ENCODE peak calls at places on chromosomes 4 and X, in four cellular contexts. One of them, this sample, is unnamed.
A peak's percentile ranks its signal among the peaks of the same experiment; 100 is the strongest.

GRCh38 chrX:55754861-55755294 is 37.3 kb downstream of the RRAGB start:
- DNase-seq in neuronal stem cell: no peak
- DNase-seq in H1: no peak
- DNase-seq in trophoblast cell: no peak
- DNase-seq in this sample: no peak

GRCh38 chr4:140448830-140449229 is 21.4 kb upstream of the CLGN start:
- DNase-seq in neuronal stem cell: no peak
- DNase-seq in H1: no peak
- DNase-seq in trophoblast cell: no peak
- DNase-seq in this sample: no peak

GRCh38 chrX:81377329-81377728 is 175.4 kb downstream of the SH3BGRL start:
- DNase-seq in neuronal stem cell: peak; percentile 8
- DNase-seq in H1: no peak
- DNase-seq in trophoblast cell: no peak
- DNase-seq in this sample: peak; percentile 20

GRCh38 chrX:11380187-11380586 is 87.0 kb downstream of the AMELX start:
- DNase-seq in neuronal stem cell: no peak
- DNase-seq in H1: no peak
- DNase-seq in trophoblast cell: peak; percentile 1
- DNase-seq in this sample: peak; percentile 53

GRCh38 chr4:87188063-87188462 is 32.4 kb downstream of the KLHL8 start:
- DNase-seq in neuronal stem cell: no peak
- DNase-seq in H1: no peak
- DNase-seq in trophoblast cell: no peak
- DNase-seq in this sample: no peak

GRCh38 chrX:82585868-82586267 is 922.2 kb upstream of the POU3F4 start:
- DNase-seq in neuronal stem cell: no peak
- DNase-seq in H1: no peak
- DNase-seq in trophoblast cell: no peak
- DNase-seq in this sample: no peak

GRCh38 chr4:150297861-150298474 is 219.7 kb downstream of the DCLK2 start:
- DNase-seq in neuronal stem cell: peak; percentile 43
- DNase-seq in H1: no peak
- DNase-seq in trophoblast cell: peak; percentile 48
- DNase-seq in this sample: peak; percentile 61

GRCh38 chrX:12956704-12957541 is 18.0 kb upstream of the TMSB4X start:
- DNase-seq in neuronal stem cell: no peak
- DNase-seq in H1: no peak
- DNase-seq in trophoblast cell: no peak
- DNase-seq in this sample: peak; percentile 71

GRCh38 chrX:73289039-73289438 is 74.4 kb upstream of the NAP1L2 start:
- DNase-seq in neuronal stem cell: no peak
- DNase-seq in H1: peak; percentile 51
- DNase-seq in trophoblast cell: no peak
- DNase-seq in this sample: no peak

GRCh38 chr4:3065551-3065950 is 8.8 kb downstream of the HTT-AS start:
- DNase-seq in neuronal stem cell: no peak
- DNase-seq in H1: no peak
- DNase-seq in trophoblast cell: no peak
- DNase-seq in this sample: no peak

GRCh38 chr4:121764702-121765367 is at the start of gene SMIM43:
- DNase-seq in neuronal stem cell: peak; percentile 41
- DNase-seq in H1: peak; percentile 76
- DNase-seq in trophoblast cell: no peak
- DNase-seq in this sample: peak; percentile 18

GRCh38 chrX:97027384-97027922 is 143.7 kb downstream of the RPA4 start:
- DNase-seq in neuronal stem cell: peak; percentile 60
- DNase-seq in H1: peak; percentile 35
- DNase-seq in trophoblast cell: no peak
- DNase-seq in this sample: no peak

GRCh38 chrX:136168929-136169735 is 21.8 kb downstream of the FHL1 start:
- DNase-seq in neuronal stem cell: peak; percentile 63
- DNase-seq in H1: peak; percentile 43
- DNase-seq in trophoblast cell: peak; percentile 75
- DNase-seq in this sample: peak; percentile 97

GRCh38 chrX:20479048-20479447 is 212.3 kb upstream of the RPS6KA3 start:
- DNase-seq in neuronal stem cell: no peak
- DNase-seq in H1: no peak
- DNase-seq in trophoblast cell: no peak
- DNase-seq in this sample: no peak

GRCh38 chr4:29908276-29908675 is 811.9 kb upstream of the PCDH7 start:
- DNase-seq in neuronal stem cell: no peak
- DNase-seq in H1: no peak
- DNase-seq in trophoblast cell: no peak
- DNase-seq in this sample: peak; percentile 11

GRCh38 chrX:56233682-56234081 is 1.5 kb downstream of the KLF8 start:
- DNase-seq in neuronal stem cell: no peak
- DNase-seq in H1: peak; percentile 56
- DNase-seq in trophoblast cell: peak; percentile 62
- DNase-seq in this sample: peak; percentile 0

GRCh38 chr4:74218201-74218600 is 60.3 kb downstream of the MTHFD2L start:
- DNase-seq in neuronal stem cell: no peak
- DNase-seq in H1: no peak
- DNase-seq in trophoblast cell: no peak
- DNase-seq in this sample: no peak

GRCh38 chrX:153463031-153463430 is 7.3 kb downstream of the HAUS7 start:
- DNase-seq in neuronal stem cell: no peak
- DNase-seq in H1: no peak
- DNase-seq in trophoblast cell: no peak
- DNase-seq in this sample: no peak

GRCh38 chr4:98232202-98232601 is 29.0 kb upstream of the RAP1GDS1 start:
- DNase-seq in neuronal stem cell: no peak
- DNase-seq in H1: no peak
- DNase-seq in trophoblast cell: no peak
- DNase-seq in this sample: peak; percentile 38

GRCh38 chrX:74248889-74249288 is 55.1 kb upstream of the ZCCHC13 start:
- DNase-seq in neuronal stem cell: no peak
- DNase-seq in H1: no peak
- DNase-seq in trophoblast cell: no peak
- DNase-seq in this sample: peak; percentile 50

GRCh38 chr4:77385124-77385969 is 220.3 kb upstream of the CXCL13 start:
- DNase-seq in neuronal stem cell: peak; percentile 63
- DNase-seq in H1: peak; percentile 73
- DNase-seq in trophoblast cell: peak; percentile 30
- DNase-seq in this sample: peak; percentile 68

GRCh38 chr4:187668683-187669082 is 326.9 kb upstream of the ZFP42 start:
- DNase-seq in neuronal stem cell: no peak
- DNase-seq in H1: no peak
- DNase-seq in trophoblast cell: no peak
- DNase-seq in this sample: peak; percentile 84

GRCh38 chrX:40054793-40055192 is 43.0 kb downstream of the BCOR start:
- DNase-seq in neuronal stem cell: no peak
- DNase-seq in H1: no peak
- DNase-seq in trophoblast cell: peak; percentile 48
- DNase-seq in this sample: peak; percentile 29
- H3K36me3 ChIP-seq in neuronal stem cell: peaks cover 97% of the 10 kb centered on the region
- H3K36me3 ChIP-seq in H1: peaks cover 30% of the 10 kb centered on the region
- H3K36me3 ChIP-seq in trophoblast cell: peaks cover 23% of the 10 kb centered on the region
- H3K36me3 ChIP-seq in this sample: peaks cover 63% of the 10 kb centered on the region

DNA sequence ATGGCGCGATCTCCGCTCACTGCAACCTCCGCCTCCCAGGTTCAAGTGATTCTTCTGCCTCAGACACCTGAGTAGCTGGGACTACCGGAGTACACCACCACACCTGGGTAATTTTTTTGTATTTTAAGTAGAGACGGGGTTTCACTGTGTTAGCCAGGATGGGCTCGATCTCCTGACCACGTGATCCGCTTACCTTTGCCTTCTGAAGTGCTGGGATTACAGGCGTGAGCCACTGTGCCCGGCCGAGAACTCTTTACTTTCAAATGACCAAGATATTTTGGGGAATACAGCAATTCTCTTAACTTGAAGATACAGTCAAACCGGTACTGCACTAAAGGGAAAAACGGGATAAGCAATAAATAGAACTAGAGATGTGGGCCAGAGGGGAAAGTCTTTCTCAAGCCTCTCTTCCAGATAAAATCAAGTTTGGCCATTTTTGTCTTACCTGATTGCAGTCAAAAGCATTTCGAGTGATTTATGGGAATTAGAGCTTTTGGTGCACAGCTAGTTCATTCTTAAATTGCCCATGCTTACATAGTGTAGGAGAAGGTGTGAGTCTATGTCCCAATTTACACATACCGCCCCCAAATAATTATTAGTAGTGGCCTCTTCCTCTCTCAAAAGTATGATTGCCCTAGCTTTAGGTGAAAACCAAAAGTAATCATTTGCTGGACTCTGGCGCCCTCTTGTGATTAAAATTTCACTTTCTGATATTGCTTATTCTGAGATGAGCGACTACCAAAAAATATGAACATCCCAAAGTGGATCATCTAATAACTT is 53.2 kb upstream of the ABCG2 start:
- DNase-seq in neuronal stem cell: peak; percentile 72
- DNase-seq in H1: peak; percentile 68
- DNase-seq in trophoblast cell: peak; percentile 43
- DNase-seq in this sample: peak; percentile 61
- H2BK12ac ChIP-seq in neuronal stem cell: no peak overlapping the region
- H2BK12ac ChIP-seq in H1: no peak overlapping the region
- H2BK12ac ChIP-seq in trophoblast cell: peak overlapping the region; percentile 40
- H2BK12ac ChIP-seq in this sample: no peak overlapping the region

GRCh38 chr4:143539670-143540023 is 26.1 kb downstream of the SMARCA5 start:
- DNase-seq in neuronal stem cell: no peak
- DNase-seq in H1: no peak
- DNase-seq in trophoblast cell: no peak
- DNase-seq in this sample: no peak
- H3K36me3 ChIP-seq in neuronal stem cell: peaks cover 100% of the 10 kb centered on the region
- H3K36me3 ChIP-seq in H1: peaks cover 32% of the 10 kb centered on the region
- H3K36me3 ChIP-seq in trophoblast cell: peaks cover 3% of the 10 kb centered on the region
- H3K36me3 ChIP-seq in this sample: peaks cover 97% of the 10 kb centered on the region

GRCh38 chr4:185847352-185848078 is 35.5 kb upstream of the SORBS2 start:
- DNase-seq in neuronal stem cell: no peak
- DNase-seq in H1: no peak
- DNase-seq in trophoblast cell: peak; percentile 82
- DNase-seq in this sample: peak; percentile 78
- H2BK12ac ChIP-seq in neuronal stem cell: no peak overlapping the region
- H2BK12ac ChIP-seq in H1: peak overlapping the region; percentile 68
- H2BK12ac ChIP-seq in trophoblast cell: peak overlapping the region; percentile 98
- H2BK12ac ChIP-seq in this sample: no peak overlapping the region

GRCh38 chrX:68724531-68725020 is 77.1 kb downstream of the STARD8 start:
- DNase-seq in neuronal stem cell: no peak
- DNase-seq in H1: no peak
- DNase-seq in trophoblast cell: no peak
- DNase-seq in this sample: no peak

GRCh38 chrX:68728186-68728585 is 80.7 kb downstream of the STARD8 start:
- DNase-seq in neuronal stem cell: no peak
- DNase-seq in H1: no peak
- DNase-seq in trophoblast cell: no peak
- DNase-seq in this sample: no peak

GRCh38 chrX:68725966-68726365 is 78.5 kb downstream of the STARD8 start:
- DNase-seq in neuronal stem cell: no peak
- DNase-seq in H1: no peak
- DNase-seq in trophoblast cell: no peak
- DNase-seq in this sample: no peak

GRCh38 chrX:68726366-68726765 is 78.9 kb downstream of the STARD8 start:
- DNase-seq in neuronal stem cell: no peak
- DNase-seq in H1: no peak
- DNase-seq in trophoblast cell: no peak
- DNase-seq in this sample: no peak

GRCh38 chrX:68727696-68728095 is 80.2 kb downstream of the STARD8 start:
- DNase-seq in neuronal stem cell: no peak
- DNase-seq in H1: no peak
- DNase-seq in trophoblast cell: no peak
- DNase-seq in this sample: no peak
- H3K36me3 ChIP-seq in neuronal stem cell: no peaks in the 10 kb centered on the region
- H3K36me3 ChIP-seq in H1: no peaks in the 10 kb centered on the region
- H3K36me3 ChIP-seq in trophoblast cell: peaks cover 16% of the 10 kb centered on the region
- H3K36me3 ChIP-seq in this sample: peaks cover 9% of the 10 kb centered on the region

GRCh38 chr4:126731062-126731461 is 901.7 kb upstream of the INTU start:
- DNase-seq in neuronal stem cell: no peak
- DNase-seq in H1: no peak
- DNase-seq in trophoblast cell: no peak
- DNase-seq in this sample: no peak
- H2BK12ac ChIP-seq in neuronal stem cell: no peak overlapping the region
- H2BK12ac ChIP-seq in H1: no peak overlapping the region
- H2BK12ac ChIP-seq in trophoblast cell: no peak overlapping the region
- H2BK12ac ChIP-seq in this sample: no peak overlapping the region

GRCh38 chr4:15809473-15809872 is 31.3 kb downstream of the CD38 start:
- DNase-seq in neuronal stem cell: no peak
- DNase-seq in H1: no peak
- DNase-seq in trophoblast cell: no peak
- DNase-seq in this sample: no peak
- H3K36me3 ChIP-seq in neuronal stem cell: no peaks in the 10 kb centered on the region
- H3K36me3 ChIP-seq in H1: no peaks in the 10 kb centered on the region
- H3K36me3 ChIP-seq in trophoblast cell: no peaks in the 10 kb centered on the region
- H3K36me3 ChIP-seq in this sample: no peaks in the 10 kb centered on the region

GRCh38 chr4:15455290-15455689 is 14.4 kb upstream of the CC2D2A start:
- DNase-seq in neuronal stem cell: no peak
- DNase-seq in H1: no peak
- DNase-seq in trophoblast cell: peak; percentile 31
- DNase-seq in this sample: peak; percentile 73
- H2BK12ac ChIP-seq in neuronal stem cell: no peak overlapping the region
- H2BK12ac ChIP-seq in H1: no peak overlapping the region
- H2BK12ac ChIP-seq in trophoblast cell: no peak overlapping the region
- H2BK12ac ChIP-seq in this sample: peak overlapping the region; percentile 91

GRCh38 chr4:153603258-153603657 is 80.8 kb upstream of the TLR2 start:
- DNase-seq in neuronal stem cell: no peak
- DNase-seq in H1: no peak
- DNase-seq in trophoblast cell: no peak
- DNase-seq in this sample: no peak
- H3K36me3 ChIP-seq in neuronal stem cell: peaks cover 93% of the 10 kb centered on the region
- H3K36me3 ChIP-seq in H1: peaks cover 7% of the 10 kb centered on the region
- H3K36me3 ChIP-seq in trophoblast cell: peaks cover 5% of the 10 kb centered on the region
- H3K36me3 ChIP-seq in this sample: peaks cover 14% of the 10 kb centered on the region

DNA sequence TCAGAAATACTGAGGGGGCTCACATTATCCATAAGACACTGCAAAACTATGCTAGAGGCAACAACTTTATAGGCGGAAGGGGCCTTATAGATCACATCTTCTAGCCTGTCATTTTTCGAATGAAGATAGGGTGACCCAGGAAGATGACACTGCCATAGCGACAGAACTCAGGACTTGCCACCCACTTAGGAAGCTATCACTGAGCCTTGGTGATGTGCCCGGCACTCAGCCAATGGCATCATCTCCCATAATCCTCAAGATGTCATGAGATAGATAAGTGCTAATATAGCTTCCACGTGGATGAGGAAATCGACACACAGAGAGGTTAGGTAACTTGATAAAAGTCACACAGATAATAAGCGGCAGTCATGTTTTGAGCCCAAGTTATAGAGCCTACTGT is 346.6 kb downstream of the DHX15 start:
- DNase-seq in neuronal stem cell: no peak
- DNase-seq in H1: no peak
- DNase-seq in trophoblast cell: no peak
- DNase-seq in this sample: no peak
- H2BK12ac ChIP-seq in neuronal stem cell: no peak overlapping the region
- H2BK12ac ChIP-seq in H1: no peak overlapping the region
- H2BK12ac ChIP-seq in trophoblast cell: no peak overlapping the region
- H2BK12ac ChIP-seq in this sample: no peak overlapping the region